ENCODE peak calls at places on chromosomes 16 and 17, in four cellular contexts. S is IMR-90, X is K562, Z is endothelial cell of umbilical vein. Q is an unnamed sample.

GRCh38 chr16:89921699-89922476 is 1.3 kb upstream of the TUBB3 start:
- DNase-seq in S (peak; percentile 94), X (peak; percentile 93), Z (peak; percentile 91), Q (peak; percentile 79)

GRCh38 chr17:40795019-40795667 is 4.6 kb downstream of the KRT28 start:
- DNase-seq in S (no peak), X (no peak), Z (no peak), Q (no peak)

GRCh38 chr16:4375717-4376116 is 4.1 kb downstream of the VASN start:
- DNase-seq in S (no peak), X (no peak), Z (no peak), Q (no peak)

GRCh38 chr16:84585886-84586285 is 32.0 kb downstream of the COTL1 start:
- DNase-seq in S (no peak), X (peak; percentile 74), Z (no peak), Q (no peak)

GRCh38 chr16:14529010-14529669 is 100.9 kb downstream of the PARN start:
- DNase-seq in S (peak; percentile 93), X (peak; percentile 93), Z (peak; percentile 89), Q (peak; percentile 59)

GRCh38 chr17:32523827-32524552 is 37.2 kb downstream of the CDK5R1 start:
- DNase-seq in S (no peak), X (no peak), Z (no peak), Q (no peak)

GRCh38 chr17:78717431-78717980 is 64.6 kb downstream of the CYTH1 start:
- DNase-seq in S (peak; percentile 26), X (no peak), Z (peak; percentile 44), Q (no peak)

GRCh38 chr17:34614698-34615097 is 35.3 kb downstream of the TMEM132E start:
- DNase-seq in S (no peak), X (no peak), Z (no peak), Q (no peak)

GRCh38 chr16:4179020-4179419 is 62.8 kb upstream of the ADCY9 start:
- DNase-seq in S (peak; percentile 54), X (peak; percentile 48), Z (no peak), Q (no peak)

GRCh38 chr17:17509601-17510425 is 13.6 kb upstream of the RASD1 start:
- DNase-seq in S (no peak), X (peak; percentile 37), Z (no peak), Q (no peak)

GRCh38 chr16:68356249-68356918 is 45.6 kb downstream of the PRMT7 start:
- DNase-seq in S (no peak), X (no peak), Z (no peak), Q (no peak)

GRCh38 chr16:47008174-47008573 is 34.7 kb upstream of the DNAJA2 start:
- DNase-seq in S (peak; percentile 25), X (no peak), Z (no peak), Q (no peak)

GRCh38 chr16:16150117-16150877 is 73.0 kb downstream of the ABCC6 start:
- DNase-seq in S (peak; percentile 76), X (no peak), Z (peak; percentile 58), Q (no peak)

GRCh38 chr17:72430611-72431432 is 310.0 kb downstream of the SOX9 start:
- DNase-seq in S (no peak), X (peak; percentile 6), Z (no peak), Q (no peak)

GRCh38 chr17:60139438-60140285 is 10.1 kb upstream of the CA4 start:
- DNase-seq in S (peak; percentile 58), X (peak; percentile 83), Z (peak; percentile 54), Q (no peak)

GRCh38 chr17:41629316-41629715 is 4.9 kb upstream of the KRT17 start:
- DNase-seq in S (no peak), X (no peak), Z (no peak), Q (no peak)

GRCh38 chr17:45332505-45332904 is 15.7 kb upstream of the MAP3K14 start:
- DNase-seq in S (no peak), X (no peak), Z (no peak), Q (no peak)

GRCh38 chr17:82942166-82943130 is 102.6 kb upstream of the ZNF750 start:
- DNase-seq in S (no peak), X (no peak), Z (no peak), Q (no peak)

GRCh38 chr17:13871261-13871660 is 198.0 kb upstream of the COX10 start:
- DNase-seq in S (no peak), X (no peak), Z (no peak), Q (no peak)

GRCh38 chr17:36544320-36545092 is at the start of gene GGNBP2:
- DNase-seq in S (peak; percentile 92), X (peak; percentile 96), Z (peak; percentile 88), Q (no peak)

GRCh38 chr17:31442860-31443259 is 51.4 kb downstream of the RAB11FIP4 start:
- DNase-seq in S (no peak), X (no peak), Z (no peak), Q (no peak)

GRCh38 chr17:6160188-6160555 is 90.0 kb downstream of the WSCD1 start:
- DNase-seq in S (no peak), X (no peak), Z (no peak), Q (no peak)

GRCh38 chr16:23182675-23183485 is at the start of gene SCNN1G:
- DNase-seq in S (no peak), X (no peak), Z (no peak), Q (no peak)

GRCh38 chr16:1834096-1834495 is 7.1 kb downstream of the FAHD1 start:
- DNase-seq in S (no peak), X (no peak), Z (no peak), Q (no peak)

GRCh38 chr16:1828645-1829410 is 1.8 kb downstream of the FAHD1 start:
- DNase-seq in S (no peak), X (peak; percentile 62), Z (no peak), Q (no peak)

GRCh38 chr16:1832831-1833454 is 5.9 kb downstream of the FAHD1 start:
- DNase-seq in S (no peak), X (peak; percentile 93), Z (no peak), Q (no peak)

GRCh38 chr16:1830213-1830612 is 3.2 kb downstream of the FAHD1 start:
- DNase-seq in S (no peak), X (no peak), Z (no peak), Q (no peak)

DNA sequence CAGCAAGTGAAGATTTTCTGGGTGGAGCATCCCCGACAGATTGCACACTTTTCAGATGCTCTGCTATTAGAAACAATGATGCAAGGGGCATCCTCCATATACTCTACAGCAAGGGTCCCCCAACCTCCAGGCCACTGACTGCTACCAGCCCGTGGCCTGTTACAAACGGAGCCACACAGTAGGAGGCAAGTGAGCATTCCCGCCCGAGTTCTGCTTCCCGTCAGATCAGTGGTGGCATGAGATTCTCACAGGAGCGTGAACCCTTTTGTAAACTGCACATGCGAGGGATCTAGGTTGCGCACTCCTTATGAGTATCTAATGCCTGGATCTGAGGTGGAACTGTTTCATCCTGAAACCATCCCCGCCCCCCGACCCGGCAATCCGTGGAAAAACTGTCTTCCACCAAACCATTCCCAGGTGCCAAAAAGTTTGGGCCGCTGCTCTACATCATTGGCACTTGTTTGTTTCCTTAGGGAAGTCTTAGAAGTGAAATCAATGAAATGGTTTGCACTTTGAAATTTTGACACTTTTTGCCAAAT is 4.6 kb downstream of the FAHD1 start:
- DNase-seq in S (no peak), X (no peak), Z (no peak), Q (no peak)
- H3K36me3 ChIP-seq in S (peaks cover 8% of the 10 kb centered on the region), X (peaks cover 18% of the 10 kb centered on the region), Z (no peaks in the 10 kb centered on the region), Q (peaks cover 5% of the 10 kb centered on the region)

DNA sequence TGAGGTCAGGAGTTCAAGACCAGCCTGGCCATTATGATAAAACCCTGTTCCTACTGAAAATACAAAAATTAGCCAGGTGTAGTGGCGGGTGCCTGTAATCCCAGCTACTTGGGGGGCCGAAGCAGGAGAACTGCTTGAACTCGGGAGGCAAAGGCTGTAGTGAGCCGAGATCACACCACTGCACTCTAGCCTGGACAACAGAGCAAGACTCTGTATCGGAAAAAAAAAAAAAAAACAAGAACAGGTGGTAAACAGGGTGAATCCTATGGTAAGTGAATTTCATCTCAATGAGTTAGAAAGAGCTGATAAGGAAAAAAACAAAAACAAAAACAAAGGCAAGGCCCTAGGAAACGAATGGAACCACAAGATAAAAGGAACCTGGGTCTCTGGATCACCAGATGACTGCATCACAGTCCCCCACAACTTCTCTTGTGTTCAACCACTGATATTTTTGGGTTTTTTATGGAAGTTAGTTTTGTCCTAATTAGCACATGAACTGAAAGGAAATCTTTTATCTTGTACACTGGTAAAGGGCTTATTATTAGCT is 21.0 kb downstream of the GLG1 start:
- DNase-seq in S (no peak), X (no peak), Z (no peak), Q (no peak)
- H3K9me1 ChIP-seq in S (peaks cover 8% of the 10 kb centered on the region), X (no peaks in the 10 kb centered on the region), Z (no peaks in the 10 kb centered on the region), Q (no peaks in the 10 kb centered on the region)

GRCh38 chr17:42669705-42670198 is 7.0 kb downstream of the PLEKHH3 start:
- DNase-seq in S (no peak), X (no peak), Z (no peak), Q (no peak)

GRCh38 chr17:42670199-42670924 is 6.4 kb downstream of the PLEKHH3 start:
- DNase-seq in S (no peak), X (no peak), Z (no peak), Q (no peak)

GRCh38 chr17:42673266-42673884 is 3.4 kb downstream of the PLEKHH3 start:
- DNase-seq in S (no peak), X (no peak), Z (no peak), Q (no peak)

GRCh38 chr17:42672038-42672437 is 4.8 kb downstream of the PLEKHH3 start:
- DNase-seq in S (no peak), X (no peak), Z (no peak), Q (no peak)

GRCh38 chr17:42670925-42671657 is 5.7 kb downstream of the PLEKHH3 start:
- DNase-seq in S (no peak), X (no peak), Z (no peak), Q (no peak)
- H3K4me1 ChIP-seq in S (peaks cover 24% of the 10 kb centered on the region), X (peaks cover 57% of the 10 kb centered on the region), Z (peaks cover 17% of the 10 kb centered on the region), Q (peaks cover 62% of the 10 kb centered on the region)

DNA sequence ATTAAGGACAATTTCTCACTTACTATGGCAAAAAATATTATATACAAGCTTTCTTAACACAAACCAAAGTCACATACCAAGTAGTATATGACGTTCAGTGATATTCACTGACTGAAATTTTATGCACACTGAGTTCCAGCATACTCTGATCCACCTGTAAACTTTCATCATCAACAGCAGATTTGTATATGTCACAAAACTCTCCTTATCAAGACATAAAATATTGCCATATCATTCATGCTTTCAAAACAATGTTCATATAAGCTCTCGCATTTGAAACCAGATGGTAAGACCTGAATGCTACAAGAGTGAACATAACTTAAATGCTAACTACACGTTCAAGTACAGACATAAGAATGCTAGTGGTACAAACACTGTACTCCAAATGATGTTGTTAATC is 46.7 kb downstream of the GNA13 start:
- DNase-seq in S (no peak), X (no peak), Z (no peak), Q (no peak)
- H3K36me3 ChIP-seq in S (peaks cover 6% of the 10 kb centered on the region), X (peaks cover 31% of the 10 kb centered on the region), Z (peaks cover 2% of the 10 kb centered on the region), Q (peaks cover 2% of the 10 kb centered on the region)

GRCh38 chr17:54967621-54968258 is 714 bp downstream of the COX11 start:
- DNase-seq in S (peak; percentile 27), X (peak; percentile 35), Z (no peak), Q (no peak)
- H3K9me1 ChIP-seq in S (no peaks in the 10 kb centered on the region), X (no peaks in the 10 kb centered on the region), Z (no peaks in the 10 kb centered on the region), Q (no peaks in the 10 kb centered on the region)

Q was measured in keratinocyte.